ENCODE peak calls at places on chromosomes 3 and 15, in five cellular contexts. L is adrenal gland; Q is CD8-positive, alpha-beta T cell; J is GM12865; Y is SK-N-SH. B is an unnamed sample.

GRCh38 chr3:135807879-135808278 is 157.6 kb upstream of the PPP2R3A start:
- DNase-seq in Q (no peak), J (no peak), Y (no peak), L (no peak), B (no peak)

GRCh38 chr15:28022181-28022580 is 76.9 kb downstream of the OCA2 start:
- DNase-seq in Y (peak; percentile 50), L (no peak), Q (no peak), J (no peak), B (no peak)

GRCh38 chr3:31291818-31292217 is 240.9 kb upstream of the STT3B start:
- DNase-seq in Y (no peak), Q (no peak), J (no peak), L (no peak), B (no peak)

GRCh38 chr3:40267940-40268707 is 41.4 kb upstream of the EIF1B start:
- DNase-seq in L (no peak), J (no peak), Q (no peak), Y (peak; percentile 58), B (no peak)

GRCh38 chr3:45984331-45985312 is 11.0 kb downstream of the FYCO1 start:
- DNase-seq in L (no peak), Q (no peak), Y (no peak), J (no peak), B (peak; percentile 73)

GRCh38 chr3:99250821-99251355 is 349.4 kb upstream of the DCBLD2 start:
- DNase-seq in J (no peak), Q (no peak), Y (no peak), L (peak; percentile 5), B (no peak)

GRCh38 chr3:151770941-151771340 is 37.2 kb downstream of the AADACL2 start:
- DNase-seq in Q (no peak), L (peak; percentile 74), J (no peak), Y (no peak), B (no peak)

GRCh38 chr3:57556459-57557087 is 499 bp downstream of the PDE12 start:
- DNase-seq in Y (no peak), Q (peak; percentile 11), J (no peak), L (peak; percentile 50), B (no peak)

GRCh38 chr3:158711886-158712285 is 20.4 kb downstream of the RARRES1 start:
- DNase-seq in Q (no peak), L (no peak), Y (no peak), J (no peak), B (peak; percentile 61)

GRCh38 chr3:99950921-99951320 is 133.3 kb downstream of the CMSS1 start:
- DNase-seq in Q (no peak), Y (no peak), L (no peak), J (no peak), B (no peak)

GRCh38 chr15:74007820-74008371 is 13.4 kb downstream of the PML start:
- DNase-seq in Q (no peak), L (no peak), Y (no peak), J (peak; percentile 55), B (no peak)

GRCh38 chr15:69806287-69806915 is 291.3 kb downstream of the TLE3 start:
- DNase-seq in Q (no peak), J (no peak), L (no peak), Y (no peak), B (no peak)

GRCh38 chr15:89768071-89768500 is 8.0 kb upstream of the MESP2 start:
- DNase-seq in L (peak; percentile 30), Q (no peak), Y (no peak), J (no peak), B (no peak)

GRCh38 chr3:158737987-158738615 is 5.8 kb upstream of the RARRES1 start:
- DNase-seq in Y (no peak), J (no peak), L (no peak), Q (no peak), B (peak; percentile 83)

GRCh38 chr15:94236638-94237037 is 5.3 kb downstream of the MCTP2 start:
- DNase-seq in L (no peak), Y (no peak), J (no peak), Q (no peak), B (no peak)

GRCh38 chr3:7876741-7877297 is 624.8 kb upstream of the LMCD1 start:
- DNase-seq in Y (no peak), L (no peak), Q (peak; percentile 21), J (no peak), B (no peak)

GRCh38 chr15:78212546-78213424 is 21.6 kb downstream of the ACSBG1 start:
- DNase-seq in L (peak; percentile 93), J (no peak), Q (no peak), Y (peak; percentile 58), B (no peak)

GRCh38 chr15:42148808-42149492 is 7.5 kb downstream of the PLA2G4F start:
- DNase-seq in Q (no peak), L (no peak), Y (no peak), J (no peak), B (no peak)

GRCh38 chr15:43912991-43913927 is 86.5 kb downstream of the WDR76 start:
- DNase-seq in Y (no peak), L (peak; percentile 70), J (no peak), Q (no peak), B (peak; percentile 90)

GRCh38 chr15:65303687-65304392 is 637 bp upstream of the RNU5B-1 start:
- DNase-seq in J (peak; percentile 40), Y (peak; percentile 47), L (peak; percentile 86), Q (peak; percentile 56), B (peak; percentile 18)

GRCh38 chr15:89878323-89878722 is 15.5 kb downstream of the AP3S2 start:
- DNase-seq in L (no peak), J (no peak), Q (no peak), Y (no peak), B (no peak)

GRCh38 chr15:40702077-40702476 is 7.1 kb downstream of the RAD51 start:
- DNase-seq in Y (peak; percentile 36), Q (no peak), J (peak; percentile 21), L (no peak), B (no peak)

GRCh38 chr3:146781606-146782005 is 176.5 kb upstream of the PLSCR5 start:
- DNase-seq in Y (no peak), L (no peak), J (no peak), Q (no peak), B (no peak)

GRCh38 chr3:13544293-13544831 is 4.6 kb upstream of the FBLN2 start:
- DNase-seq in L (no peak), Q (no peak), J (no peak), Y (no peak), B (no peak)

GRCh38 chr3:81761904-81762565 is 590 bp upstream of the GBE1 start:
- DNase-seq in L (no peak), Q (no peak), J (no peak), Y (no peak), B (no peak)

GRCh38 chr3:184567924-184568590 is 6.5 kb downstream of the EPHB3 start:
- DNase-seq in Y (no peak), L (no peak), J (no peak), Q (no peak), B (no peak)

GRCh38 chr15:85125056-85125661 is 143.5 kb downstream of the PDE8A start:
- DNase-seq in Q (no peak), J (no peak), L (no peak), Y (no peak), B (no peak)

DNA sequence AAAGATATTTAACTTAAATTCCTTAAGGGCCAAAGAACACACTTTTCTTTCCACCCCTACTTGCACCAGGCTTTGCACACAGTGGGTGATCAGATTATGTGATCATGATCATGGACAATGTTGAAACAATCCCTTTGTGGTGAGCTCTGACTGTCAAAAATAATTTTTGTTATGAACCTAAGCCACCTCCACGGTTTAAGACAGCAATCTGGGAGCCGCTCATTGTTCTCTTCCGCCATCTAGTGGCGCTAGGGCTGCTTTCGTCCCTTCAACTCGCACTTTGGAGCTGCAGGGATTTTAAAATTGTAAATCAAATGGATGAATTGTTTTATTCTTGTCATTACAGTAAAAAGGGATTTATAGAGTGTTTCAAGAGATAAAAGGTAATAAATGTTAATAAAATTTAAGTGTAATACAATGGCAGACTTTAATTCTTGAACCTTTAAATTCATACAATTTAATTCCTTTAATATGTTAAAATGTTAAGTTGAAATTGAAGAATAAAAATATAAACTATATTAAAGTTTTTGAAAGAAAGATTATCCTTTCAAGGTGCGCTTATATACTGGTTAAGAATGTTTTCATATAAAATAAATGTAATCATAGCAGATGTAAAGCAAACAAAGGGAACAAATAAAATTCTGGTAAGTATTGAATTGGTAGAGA is 45.3 kb upstream of the ARL6 start:
- DNase-seq in L (peak; percentile 78), Y (peak; percentile 60), Q (peak; percentile 39), J (peak; percentile 74), B (peak; percentile 34)
- H3K4me3 ChIP-seq in L (peak overlapping the region; percentile 18), Y (no peak overlapping the region), Q (no peak overlapping the region), J (no peak overlapping the region), B (no peak overlapping the region)

GRCh38 chr3:125679258-125679657 is 84.0 kb upstream of the OSBPL11 start:
- DNase-seq in J (no peak), L (no peak), Q (no peak), Y (no peak), B (no peak)
- TF ChIP-seq CTCF in J (no peak), L (no peak), Q (no peak), Y (no peak), B (no peak)

GRCh38 chr3:16173696-16174355 is 654 bp upstream of the GALNT15 start:
- DNase-seq in Q (no peak), Y (no peak), L (no peak), J (no peak), B (no peak)
- H3K4me3 ChIP-seq in Q (no peak overlapping the region), Y (no peak overlapping the region), L (no peak overlapping the region), J (no peak overlapping the region), B (peak overlapping the region; percentile 57)

DNA sequence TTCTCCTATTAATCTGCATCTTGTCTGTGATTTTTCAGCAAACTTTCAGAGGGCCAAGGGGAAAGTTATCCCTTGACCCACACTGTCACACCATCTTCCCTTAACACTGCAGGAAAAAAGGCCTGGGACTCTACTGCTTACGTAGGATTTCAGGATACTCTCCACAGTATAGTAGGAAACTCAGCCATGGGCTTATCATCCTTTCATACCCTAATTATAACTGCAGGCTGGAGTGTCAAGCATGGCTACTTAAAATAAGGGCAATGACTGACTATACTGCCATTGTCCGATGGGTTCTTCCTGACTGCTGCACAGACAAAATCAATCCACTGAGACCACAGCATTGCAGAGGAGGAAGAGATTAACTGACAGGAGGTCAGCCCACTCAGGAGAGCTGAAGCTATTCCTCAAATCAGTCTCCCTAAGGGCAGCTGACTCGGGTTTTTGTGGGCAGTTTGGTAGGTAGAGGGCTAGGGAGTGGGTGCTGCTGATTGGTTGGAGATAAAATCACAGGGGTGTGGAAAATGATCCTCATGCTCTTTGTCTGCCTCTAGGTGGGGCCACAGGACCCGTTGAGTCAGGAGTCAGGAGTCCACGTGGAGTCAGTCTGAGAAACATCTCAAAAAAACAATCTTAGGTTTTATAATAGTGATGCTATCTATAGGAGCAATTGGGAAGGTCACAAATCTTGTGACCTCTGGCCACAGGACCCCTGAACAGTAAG is 118.2 kb upstream of the STRIT1 start:
- DNase-seq in Y (no peak), Q (no peak), J (peak; percentile 10), L (no peak), B (no peak)
- TF ChIP-seq CTCF in Y (no peak), Q (no peak), J (peak; percentile 5), L (no peak), B (no peak)

GRCh38 chr3:55202320-55202719 is 274.5 kb upstream of the LRTM1 start:
- DNase-seq in J (no peak), Y (no peak), L (no peak), Q (no peak), B (peak; percentile 66)
- H3K4me3 ChIP-seq in J (no peak overlapping the region), Y (no peak overlapping the region), L (no peak overlapping the region), Q (no peak overlapping the region), B (no peak overlapping the region)

B was measured in AG04450.